ENCODE peak calls at places on chromosomes 11 and 22, in ten cellular contexts. Q, N, K, E, Y, M, Z, P, B and L are unnamed samples.

GRCh38 chr11:45159781-45160365 is 13.4 kb downstream of the PRDM11 start:
- DNase-seq in E (no peak), B (no peak), Y (no peak), M (no peak), N (no peak), Q (no peak), P (no peak), K (no peak), Z (no peak), L (no peak)

GRCh38 chr11:25319068-25319467 is 822.2 kb downstream of the LUZP2 start:
- DNase-seq in Q (no peak), P (no peak), Z (no peak), M (no peak), N (no peak), K (no peak), B (no peak), Y (no peak), E (no peak), L (no peak)

GRCh38 chr11:62427630-62428233 is 8.9 kb downstream of the SCGB1A1 start:
- DNase-seq in E (peak; percentile 53), Y (no peak), Z (no peak), M (no peak), Q (no peak), K (no peak), N (no peak), P (no peak), B (no peak), L (no peak)

GRCh38 chr11:44315947-44316387 is 6.0 kb upstream of the ALX4 start:
- DNase-seq in N (peak; percentile 63), P (no peak), K (no peak), B (peak; percentile 29), Q (peak; percentile 42), M (peak; percentile 52), E (peak; percentile 34), Y (no peak), Z (no peak), L (no peak)

GRCh38 chr11:45890886-45891550 is 5.6 kb downstream of the MAPK8IP1 start:
- DNase-seq in N (no peak), M (no peak), Q (no peak), B (no peak), P (no peak), Y (no peak), Z (no peak), E (no peak), K (no peak), L (no peak)

GRCh38 chr11:134512061-134512460 is 100.0 kb upstream of the B3GAT1 start:
- DNase-seq in K (no peak), Y (no peak), Q (no peak), P (no peak), Z (no peak), N (no peak), M (peak; percentile 5), E (no peak), B (no peak), L (no peak)

GRCh38 chr11:134498326-134499139 is 86.5 kb upstream of the B3GAT1 start:
- DNase-seq in B (no peak), Q (no peak), M (no peak), P (no peak), K (no peak), Z (no peak), Y (no peak), E (no peak), N (no peak), L (no peak)

GRCh38 chr11:119728651-119729580 is at the start of gene NECTIN1:
- DNase-seq in N (peak; percentile 94), K (peak; percentile 82), Y (peak; percentile 39), E (peak; percentile 75), M (peak; percentile 87), Z (peak; percentile 91), P (peak; percentile 89), B (peak; percentile 90), Q (peak; percentile 84), L (peak; percentile 84)

GRCh38 chr22:19992921-19993355 is 23.7 kb downstream of the ARVCF start:
- DNase-seq in N (no peak), Q (no peak), Z (no peak), E (no peak), Y (no peak), K (no peak), P (no peak), M (no peak), B (no peak), L (no peak)

GRCh38 chr11:108708173-108708572 is 43.3 kb downstream of the DDX10 start:
- DNase-seq in M (no peak), Y (no peak), E (no peak), B (no peak), N (no peak), Q (no peak), P (no peak), Z (no peak), K (no peak), L (no peak)

GRCh38 chr22:46149998-46150549 is at the start of gene PPARA:
- DNase-seq in Q (peak; percentile 88), M (peak; percentile 90), K (peak; percentile 87), P (peak; percentile 93), Z (peak; percentile 94), N (peak; percentile 94), B (peak; percentile 96), E (peak; percentile 56), Y (peak; percentile 3), L (peak; percentile 82)

GRCh38 chr11:92048415-92048814 is 176.2 kb upstream of the FAT3 start:
- DNase-seq in E (no peak), M (no peak), K (no peak), Q (no peak), N (no peak), Y (no peak), P (no peak), B (peak; percentile 5), Z (no peak), L (no peak)

GRCh38 chr22:20246368-20247009 is 21.6 kb downstream of the RTN4R start:
- DNase-seq in Q (no peak), E (no peak), Y (no peak), P (no peak), K (no peak), M (no peak), Z (no peak), B (no peak), N (no peak), L (no peak)

GRCh38 chr11:75524576-75525432 is 937 bp downstream of the GDPD5 start:
- DNase-seq in Q (peak; percentile 13), N (no peak), E (peak; percentile 40), P (peak; percentile 65), K (peak; percentile 36), B (peak; percentile 28), Y (no peak), Z (no peak), M (no peak), L (no peak)

GRCh38 chr22:35376728-35377472 is 4.0 kb upstream of the HMOX1 start:
- DNase-seq in N (peak; percentile 96), Y (peak; percentile 93), P (no peak), K (peak; percentile 82), Z (peak; percentile 95), B (peak; percentile 95), E (peak; percentile 99), Q (peak; percentile 99), M (peak; percentile 95), L (no peak)

GRCh38 chr11:61454520-61454919 is 24.6 kb downstream of the SDHAF2 start:
- DNase-seq in P (no peak), Q (no peak), E (no peak), K (no peak), M (no peak), N (no peak), Y (no peak), B (no peak), Z (no peak), L (no peak)

DNA sequence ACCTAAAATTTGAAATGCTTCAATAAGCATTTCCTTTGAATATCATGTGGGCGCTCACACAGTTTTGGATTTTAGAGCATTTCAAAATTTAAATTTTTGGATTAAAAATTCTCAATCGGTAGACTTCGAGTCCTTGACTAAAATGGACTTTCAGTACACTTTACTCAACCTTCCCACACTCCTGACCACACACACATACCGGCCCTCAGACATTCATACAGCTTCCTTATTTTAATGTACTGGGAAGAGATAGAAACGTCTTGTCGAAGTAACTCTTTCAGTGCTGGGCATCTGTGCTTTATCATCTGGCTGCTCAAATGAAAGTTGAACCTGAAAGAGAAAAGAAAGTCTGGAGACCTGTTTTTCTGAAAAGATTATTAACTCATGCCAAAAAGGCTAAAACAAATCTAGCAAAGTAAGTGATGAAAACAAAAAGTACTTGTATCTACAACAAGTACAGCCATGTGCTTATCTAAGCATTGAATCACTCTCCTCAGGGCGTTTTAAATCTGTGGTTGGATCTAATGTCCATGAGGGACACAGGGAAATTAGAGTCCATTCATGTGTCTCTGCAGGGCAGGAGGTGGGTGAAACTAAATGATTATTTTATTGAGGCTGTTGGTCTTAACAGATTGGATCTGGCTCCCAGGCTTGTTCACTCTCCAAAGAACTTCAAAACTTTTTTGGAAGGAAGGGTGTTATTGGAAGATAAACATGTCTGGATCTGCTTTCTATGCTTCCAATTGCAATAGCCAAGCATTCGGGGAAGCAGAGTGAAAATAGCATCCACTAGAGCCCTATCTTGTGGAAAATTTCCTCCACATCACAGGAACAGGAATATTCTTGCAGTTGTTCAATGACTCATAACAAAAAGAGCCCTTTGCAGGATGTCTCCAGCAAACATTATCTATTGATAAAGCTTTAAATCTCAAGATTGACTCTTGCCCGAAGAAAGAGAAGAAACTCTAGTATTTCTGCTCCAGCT is 47.0 kb downstream of the CARD18 start:
- DNase-seq in N (no peak), Y (no peak), M (no peak), K (no peak), Q (peak; percentile 24), E (peak; percentile 9), B (no peak), P (no peak), Z (no peak), L (no peak)
- TF ChIP-seq CTCF in N (no peak), Y (no peak), M (no peak), K (no peak), Q (no peak), E (no peak), B (no peak), P (no peak), Z (no peak), L (no peak)

GRCh38 chr11:82174610-82175009 is 559.1 kb downstream of the FAM181B start:
- DNase-seq in P (no peak), K (no peak), Q (no peak), Y (no peak), E (no peak), M (no peak), Z (no peak), B (no peak), N (no peak), L (no peak)
- TF ChIP-seq CTCF in P (no peak), K (peak; percentile 33), Q (peak; percentile 31), Y (no peak), E (peak; percentile 34), M (no peak), Z (no peak), B (no peak), N (no peak), L (no peak)

GRCh38 chr22:42719133-42719532 is 1.5 kb downstream of the A4GALT start:
- DNase-seq in N (no peak), E (no peak), Q (peak; percentile 31), B (no peak), M (no peak), Y (no peak), Z (no peak), P (no peak), K (no peak), L (no peak)
- TF ChIP-seq CTCF in N (no peak), E (no peak), Q (peak; percentile 4), B (no peak), M (peak; percentile 15), Y (no peak), Z (no peak), P (no peak), K (no peak), L (no peak)

DNA sequence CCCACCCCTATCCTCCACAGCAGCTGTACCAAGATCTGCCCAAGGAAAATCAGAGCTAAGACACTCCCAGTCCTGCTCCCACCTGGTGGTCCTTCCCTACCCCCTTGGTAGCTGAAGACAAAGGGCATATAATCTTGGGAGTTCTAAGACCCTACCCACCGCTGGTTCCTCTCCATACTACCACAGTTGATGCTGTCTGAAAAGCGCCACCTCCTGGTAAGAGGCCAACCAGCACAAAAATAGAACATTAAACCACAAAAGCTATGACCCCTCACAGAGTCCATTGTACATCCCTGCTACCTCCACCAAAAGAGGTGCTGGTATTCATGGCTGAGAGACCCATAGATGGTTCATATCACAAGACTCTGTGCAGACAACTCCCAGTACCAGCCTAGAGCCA is 161.5 kb upstream of the ARHGAP42 start:
- DNase-seq in Z (no peak), P (no peak), M (no peak), Q (no peak), E (no peak), B (no peak), K (no peak), N (no peak), Y (no peak), L (no peak)
- TF ChIP-seq CTCF in Z (no peak), P (no peak), M (no peak), Q (peak; percentile 9), E (no peak), B (no peak), K (peak; percentile 33), N (no peak), Y (no peak), L (no peak)